ENCODE peak calls at places on chromosomes 13 and 19, in eight cellular contexts. U, G, Z, C, H, Q, A and O are unnamed samples.
A peak's percentile ranks its signal among the peaks of the same experiment; 100 is the strongest.

GRCh38 chr13:53301449-53301848 is 272.8 kb downstream of the OLFM4 start:
- DNase-seq in G (no peak), C (no peak), Z (no peak), A (no peak), Q (no peak), H (no peak), U (no peak), O (no peak)

GRCh38 chr13:48397744-48398143 is 15.2 kb downstream of the LPAR6 start:
- DNase-seq in A (no peak), U (no peak), Z (no peak), Q (no peak), C (no peak), H (no peak), G (no peak), O (no peak)

GRCh38 chr19:1862424-1863307 is 713 bp downstream of the KLF16 start:
- DNase-seq in A (peak; percentile 79), U (peak; percentile 74), Z (no peak), Q (no peak), C (peak; percentile 51), H (peak; percentile 58), G (no peak), O (no peak)

GRCh38 chr13:94602467-94602866 is 810 bp downstream of the GPR180 start:
- DNase-seq in A (no peak), H (no peak), Q (no peak), G (no peak), Z (no peak), C (no peak), U (no peak), O (no peak)

GRCh38 chr19:292951-293350 is 1.7 kb upstream of the PLPP2 start:
- DNase-seq in U (peak; percentile 29), G (no peak), A (no peak), H (no peak), C (no peak), Z (no peak), Q (no peak), O (no peak)

GRCh38 chr19:7894612-7895309 is 6.5 kb downstream of the LRRC8E start:
- DNase-seq in C (peak; percentile 50), Z (no peak), A (no peak), H (no peak), Q (no peak), U (no peak), G (peak; percentile 40), O (peak; percentile 10)

GRCh38 chr13:24512208-24513068 is at the start of gene PARP4:
- DNase-seq in U (peak; percentile 91), Z (peak; percentile 88), H (peak; percentile 66), Q (peak; percentile 87), A (peak; percentile 80), C (peak; percentile 92), G (peak; percentile 96), O (peak; percentile 38)

GRCh38 chr19:28493881-28494280 is 719.1 kb downstream of the UQCRFS1 start:
- DNase-seq in C (no peak), A (no peak), G (no peak), H (no peak), Q (no peak), U (no peak), Z (no peak), O (no peak)

GRCh38 chr19:31351212-31352193 is 2.3 kb upstream of the TSHZ3 start:
- DNase-seq in U (peak; percentile 74), Q (peak; percentile 82), A (peak; percentile 74), Z (peak; percentile 47), C (peak; percentile 79), H (no peak), G (peak; percentile 54), O (no peak)

GRCh38 chr13:112446347-112446861 is 70.2 kb downstream of the SPACA7 start:
- DNase-seq in Q (no peak), H (no peak), U (peak; percentile 18), A (no peak), C (no peak), Z (no peak), G (no peak), O (no peak)

GRCh38 chr13:52160053-52160452 is 656 bp upstream of the NEK3 start:
- DNase-seq in G (no peak), C (no peak), Z (no peak), Q (no peak), H (no peak), A (no peak), U (no peak), O (no peak)

GRCh38 chr13:35552172-35552844 is 75.8 kb upstream of the MAB21L1 start:
- DNase-seq in C (peak; percentile 74), A (no peak), U (no peak), Z (no peak), Q (peak; percentile 42), H (no peak), G (peak; percentile 93), O (no peak)

DNA sequence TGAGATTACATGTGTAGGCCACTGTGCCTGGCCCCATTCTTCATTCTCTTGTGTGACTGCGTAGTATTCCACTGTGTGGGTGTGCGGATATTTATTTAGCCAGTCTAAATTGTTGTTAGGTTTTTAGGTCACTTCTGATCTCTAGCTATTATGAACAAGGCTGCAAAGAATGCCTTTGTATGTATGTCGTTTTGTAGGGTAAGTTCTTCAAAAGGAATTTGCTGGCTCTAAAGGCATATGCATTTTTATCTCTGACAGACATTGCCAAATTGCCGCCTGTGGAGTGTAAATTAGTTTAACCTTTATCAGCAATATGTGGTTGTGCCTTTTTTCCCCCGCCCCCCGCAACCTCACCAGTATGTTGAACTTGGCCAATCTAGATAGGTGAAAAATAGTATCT is 30.3 kb upstream of the EHD2 start:
- DNase-seq in G (no peak), H (no peak), Q (peak; percentile 51), C (no peak), A (no peak), Z (no peak), U (no peak), O (no peak)
- TF ChIP-seq CTCF in G (no peak), H (no peak), Q (no peak), C (no peak), A (no peak), Z (no peak), U (no peak), O (no peak)

GRCh38 chr19:49700563-49700962 is 9.6 kb downstream of the CPT1C start:
- DNase-seq in G (no peak), C (no peak), H (no peak), U (no peak), A (no peak), Z (no peak), Q (no peak), O (no peak)

GRCh38 chr19:49701271-49701786 is 10.4 kb downstream of the CPT1C start:
- DNase-seq in A (no peak), C (no peak), H (no peak), Z (no peak), G (no peak), U (no peak), Q (no peak), O (no peak)

GRCh38 chr19:49696865-49697264 is 5.9 kb downstream of the CPT1C start:
- DNase-seq in Z (no peak), G (no peak), Q (no peak), H (no peak), U (no peak), C (no peak), A (no peak), O (no peak)

GRCh38 chr19:49696115-49696514 is 5.2 kb downstream of the CPT1C start:
- DNase-seq in Z (no peak), A (no peak), Q (no peak), G (no peak), C (no peak), U (no peak), H (no peak), O (no peak)

DNA sequence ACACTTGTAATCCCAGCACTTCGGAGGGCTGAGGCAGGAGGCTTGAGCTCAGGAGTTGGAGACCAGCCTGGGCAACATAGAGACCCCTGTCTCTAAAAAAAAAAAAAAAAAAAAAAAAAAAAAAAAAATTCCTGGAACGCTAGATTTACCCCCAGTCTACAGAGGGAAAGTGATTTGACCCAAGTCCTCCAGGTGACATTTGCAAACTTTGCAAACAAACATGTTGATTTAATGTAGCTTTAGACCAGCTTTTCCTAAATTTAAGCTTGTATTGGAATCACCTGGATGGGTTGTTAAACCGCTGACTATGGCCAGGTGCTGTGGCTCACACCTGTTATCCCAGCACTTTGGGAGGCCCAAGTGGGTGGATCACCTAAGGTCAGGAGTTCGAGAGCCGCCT is 8.4 kb downstream of the CPT1C start:
- DNase-seq in A (no peak), Q (no peak), Z (no peak), H (no peak), G (no peak), C (no peak), U (no peak), O (no peak)
- TF ChIP-seq CTCF in A (no peak), Q (no peak), Z (no peak), H (no peak), G (no peak), C (no peak), U (no peak), O (no peak)

DNA sequence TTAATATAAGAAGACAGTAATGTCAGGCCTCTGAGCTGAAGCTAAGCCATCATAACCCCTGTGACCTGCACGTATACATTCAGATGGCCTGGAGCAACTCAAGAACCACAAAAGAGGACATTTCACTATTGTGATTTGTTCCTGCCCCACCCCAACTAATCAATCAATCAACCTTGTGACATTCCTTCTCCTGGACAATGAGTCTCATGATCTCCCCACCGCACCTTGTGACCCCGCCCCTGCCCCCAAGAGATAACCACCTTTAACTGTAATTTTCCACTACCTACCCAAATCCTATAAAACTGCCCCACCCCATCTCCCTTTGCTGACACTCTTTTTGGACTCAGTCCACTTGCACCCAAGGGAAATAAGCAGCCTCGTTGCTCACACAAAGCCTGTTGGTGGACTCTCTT is 14.1 kb downstream of the CD70 start:
- DNase-seq in G (no peak), U (no peak), H (no peak), Z (no peak), Q (no peak), A (no peak), C (no peak), O (no peak)
- TF ChIP-seq CTCF in G (no peak), U (no peak), H (no peak), Z (no peak), Q (no peak), A (no peak), C (no peak), O (no peak)

DNA sequence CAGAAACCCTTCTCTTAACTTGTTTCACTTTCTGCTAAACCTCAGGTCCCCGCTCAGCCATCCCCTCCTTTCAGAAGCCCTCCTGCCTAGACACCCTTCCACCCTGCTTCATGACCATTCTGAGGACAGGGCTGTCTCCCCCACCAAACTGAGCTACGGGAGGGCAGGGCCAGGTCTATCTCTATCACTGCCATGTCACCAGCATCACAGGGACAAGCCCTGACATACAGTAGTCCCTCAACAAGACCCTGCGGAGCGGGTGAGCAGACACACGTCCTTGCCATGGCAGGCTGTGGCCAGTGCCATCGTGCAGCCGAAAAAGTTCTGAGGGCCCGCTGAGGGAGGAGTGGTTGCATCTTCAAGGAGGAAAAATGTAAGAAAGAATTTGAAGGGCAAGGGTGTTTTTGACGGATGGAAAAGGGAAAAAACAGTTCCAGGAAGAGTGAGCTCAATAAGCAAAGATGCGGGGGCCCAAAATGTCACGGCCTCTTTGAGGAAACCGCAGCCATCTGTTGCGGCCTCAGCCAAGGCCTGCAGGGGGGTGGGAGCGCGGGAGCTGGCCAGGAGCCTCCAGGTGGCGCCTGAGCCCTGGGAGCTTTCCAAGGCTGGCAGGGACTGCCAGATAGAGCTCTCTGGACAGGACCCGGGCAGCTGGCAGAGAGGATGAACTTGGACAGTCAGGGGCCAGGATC is 8.1 kb downstream of the PTGIR start:
- DNase-seq in U (peak; percentile 80), H (peak; percentile 29), G (peak; percentile 40), Q (peak; percentile 58), C (peak; percentile 68), A (peak; percentile 69), Z (peak; percentile 51), O (peak; percentile 78)
- TF ChIP-seq CTCF in U (peak; percentile 46), H (peak; percentile 6), G (peak; percentile 87), Q (peak; percentile 53), C (peak; percentile 72), A (no peak), Z (no peak), O (peak; percentile 55)